ENCODE peak calls at places on chromosomes 11 and 22, in seven cellular contexts. Y is stomach, O is coronary artery, I is AG04450, G is sigmoid colon, X is tibial nerve, A is heart left ventricle. C is an unnamed sample.

GRCh38 chr11:112255075-112255739 is 5.5 kb downstream of the PLET1 start:
- DNase-seq in Y (no peak), O (no peak), I (no peak), G (no peak), X (no peak), A (no peak), C (no peak)

GRCh38 chr11:122998727-122999370 is 17.2 kb upstream of the BSX start:
- DNase-seq in Y (no peak), O (no peak), I (no peak), G (no peak), X (no peak), A (no peak), C (no peak)

GRCh38 chr11:57338152-57338551 is at the start of gene P2RX3:
- DNase-seq in Y (no peak), O (no peak), I (no peak), G (no peak), X (no peak), A (peak; percentile 75), C (no peak)

GRCh38 chr11:43687120-43687791 is 6.7 kb downstream of the HSD17B12 start:
- DNase-seq in Y (peak; percentile 26), O (peak; percentile 77), I (no peak), G (no peak), X (peak; percentile 8), A (peak; percentile 77), C (no peak)

GRCh38 chr22:22488736-22489135 is 19.8 kb downstream of the ZNF280B start:
- DNase-seq in Y (no peak), O (no peak), I (no peak), G (no peak), X (no peak), A (no peak), C (no peak)

GRCh38 chr22:49051491-49052022 is 776.1 kb downstream of the BRD1 start:
- DNase-seq in Y (no peak), O (no peak), I (no peak), G (no peak), X (no peak), A (no peak), C (no peak)

GRCh38 chr22:46436595-46437163 is 100.7 kb downstream of the CELSR1 start:
- DNase-seq in Y (no peak), O (no peak), I (no peak), G (no peak), X (no peak), A (no peak), C (no peak)

GRCh38 chr22:16970446-16970845 is 37.6 kb downstream of the GAB4 start:
- DNase-seq in Y (no peak), O (no peak), I (no peak), G (no peak), X (no peak), A (no peak), C (no peak)

GRCh38 chr11:61914471-61915171 is 2.7 kb downstream of the RAB3IL1 start:
- DNase-seq in Y (no peak), O (no peak), I (no peak), G (peak; percentile 42), X (no peak), A (no peak), C (no peak)

GRCh38 chr22:46010177-46010867 is 33.4 kb upstream of the WNT7B start:
- DNase-seq in Y (no peak), O (no peak), I (no peak), G (peak; percentile 63), X (no peak), A (peak; percentile 18), C (no peak)

GRCh38 chr11:66069715-66070603 is at the start of gene PACS1:
- DNase-seq in Y (peak; percentile 76), O (peak; percentile 86), I (peak; percentile 56), G (peak; percentile 85), X (peak; percentile 45), A (peak; percentile 90), C (peak; percentile 80)

GRCh38 chr11:63289658-63290057 is 46.3 kb upstream of the SLC22A25 start:
- DNase-seq in Y (no peak), O (no peak), I (no peak), G (no peak), X (no peak), A (no peak), C (no peak)

GRCh38 chr22:39478461-39478860 is 21.6 kb downstream of the MGAT3 start:
- DNase-seq in Y (peak; percentile 45), O (no peak), I (no peak), G (no peak), X (no peak), A (no peak), C (no peak)

GRCh38 chr11:128507936-128508335 is 79.4 kb downstream of the ETS1 start:
- DNase-seq in Y (no peak), O (no peak), I (no peak), G (no peak), X (no peak), A (no peak), C (no peak)
- H3K4me3 ChIP-seq in Y (no peak overlapping the region), O (peak overlapping the region; percentile 63), I (no peak overlapping the region), G (peak overlapping the region; percentile 24), X (no peak overlapping the region), A (peak overlapping the region; percentile 41), C (peak overlapping the region; percentile 97)

GRCh38 chr11:2397005-2397404 is 3.5 kb upstream of the TSSC4 start:
- DNase-seq in Y (no peak), O (no peak), I (no peak), G (no peak), X (no peak), A (no peak), C (no peak)
- H3K27ac ChIP-seq in Y (no peak overlapping the region), O (no peak overlapping the region), I (no peak overlapping the region), G (peak overlapping the region; percentile 99), X (no peak overlapping the region), A (no peak overlapping the region), C (no peak overlapping the region)

GRCh38 chr11:27470166-27470565 is 2.4 kb downstream of the LGR4 start:
- DNase-seq in Y (no peak), O (no peak), I (no peak), G (no peak), X (no peak), A (no peak), C (no peak)
- H3K4me3 ChIP-seq in Y (peak overlapping the region; percentile 90), O (peak overlapping the region; percentile 93), I (no peak overlapping the region), G (peak overlapping the region; percentile 97), X (no peak overlapping the region), A (peak overlapping the region; percentile 76), C (no peak overlapping the region)

GRCh38 chr11:77473001-77473800 is 693 bp downstream of the PAK1 start:
- DNase-seq in Y (peak; percentile 62), O (no peak), I (no peak), G (peak; percentile 72), X (peak; percentile 12), A (peak; percentile 52), C (peak; percentile 34)

GRCh38 chr11:77475206-77475605 is 1.3 kb upstream of the PAK1 start:
- DNase-seq in Y (no peak), O (no peak), I (no peak), G (no peak), X (no peak), A (no peak), C (no peak)

GRCh38 chr11:77474509-77475070 is 696 bp upstream of the PAK1 start:
- DNase-seq in Y (no peak), O (no peak), I (no peak), G (no peak), X (no peak), A (no peak), C (no peak)

GRCh38 chr11:77471520-77472234 is 2.2 kb downstream of the PAK1 start:
- DNase-seq in Y (peak; percentile 72), O (no peak), I (no peak), G (no peak), X (peak; percentile 12), A (no peak), C (no peak)

DNA sequence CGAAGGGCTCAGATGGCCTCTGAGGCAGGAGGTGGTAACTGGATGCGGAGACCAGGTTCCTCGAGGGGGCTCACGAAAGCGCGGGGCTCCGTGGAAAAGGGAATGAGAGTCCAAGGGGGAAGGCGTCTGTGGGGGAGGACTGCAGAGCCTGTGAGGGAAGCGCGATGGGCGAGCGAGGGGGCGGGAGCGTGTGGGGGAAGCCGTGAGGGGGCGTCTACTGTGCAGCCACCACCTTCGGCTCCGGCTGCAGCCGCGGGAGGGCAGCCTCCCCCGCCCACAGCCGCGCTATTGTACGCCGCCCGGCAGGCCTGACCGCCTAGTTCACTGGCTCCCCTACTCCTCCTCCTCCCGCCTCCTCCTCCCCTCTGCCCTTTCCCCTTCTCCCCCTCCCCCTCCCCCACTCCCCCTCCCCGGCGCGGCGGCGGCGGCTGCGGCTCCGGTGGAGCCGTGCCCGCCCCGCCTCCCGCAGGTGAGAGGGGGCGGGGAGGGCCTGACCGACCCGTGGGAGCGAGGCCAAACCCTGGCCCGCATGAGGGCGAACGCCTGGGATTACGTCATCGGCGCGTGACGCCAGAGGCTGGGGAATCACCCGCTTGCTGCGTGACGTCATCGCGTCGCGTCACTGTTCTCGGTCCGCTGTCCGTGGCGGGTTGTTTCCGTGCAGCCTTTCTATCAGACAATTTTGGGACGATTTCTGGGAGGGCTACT is at the start of gene PAK1:
- DNase-seq in Y (peak; percentile 95), O (peak; percentile 79), I (peak; percentile 34), G (peak; percentile 93), X (peak; percentile 67), A (peak; percentile 86), C (peak; percentile 89)
- H3K27ac ChIP-seq in Y (peak within 1 kb of the TSS; percentile 97), O (peak within 1 kb of the TSS; percentile 52), I (no peak within 1 kb of the TSS), G (peak within 1 kb of the TSS; percentile 53), X (peak within 1 kb of the TSS; percentile 28), A (no peak within 1 kb of the TSS), C (no peak within 1 kb of the TSS)

DNA sequence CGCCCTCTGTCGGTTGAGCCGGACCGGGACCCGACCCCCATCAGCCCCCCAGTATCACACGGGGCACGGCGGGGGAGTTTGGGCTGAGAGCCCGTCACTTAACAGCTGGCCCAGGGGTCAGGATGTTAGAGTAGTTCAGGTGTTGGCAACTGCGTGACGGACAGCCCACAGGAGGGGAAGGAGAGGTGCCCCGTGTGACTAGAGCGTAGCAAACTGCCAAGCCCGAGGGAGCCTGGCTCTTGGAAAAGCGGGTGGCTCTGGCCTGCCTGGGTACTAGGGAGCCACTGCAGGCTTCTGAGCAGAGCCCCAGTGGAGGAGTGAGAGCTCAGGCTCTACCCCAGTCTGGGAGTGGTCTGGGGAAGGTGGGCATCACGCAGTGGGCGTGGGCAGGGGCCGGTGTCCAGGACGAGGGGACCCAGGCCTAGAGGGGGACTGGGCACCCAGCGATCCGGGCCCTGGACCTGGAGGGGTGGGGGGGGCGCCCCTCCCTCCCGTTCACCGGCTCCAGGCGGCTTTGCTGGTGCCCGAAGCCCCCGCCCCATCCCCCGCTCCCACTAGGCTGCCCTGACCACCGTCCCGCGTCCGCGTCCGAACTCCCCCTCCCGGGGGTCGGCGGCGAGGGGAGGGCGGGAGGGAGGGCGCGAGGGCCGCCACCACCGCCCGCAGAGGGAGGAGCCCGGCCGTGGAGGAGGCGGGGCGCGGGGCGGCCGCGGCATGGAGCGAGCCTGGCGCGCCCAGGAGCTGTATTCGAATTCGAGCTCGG is 24.4 kb downstream of the SHANK3 start:
- DNase-seq in Y (no peak), O (no peak), I (no peak), G (peak; percentile 64), X (no peak), A (peak; percentile 30), C (no peak)
- H3K4me3 ChIP-seq in Y (peak overlapping the region; percentile 53), O (peak overlapping the region; percentile 67), I (peak overlapping the region; percentile 62), G (peak overlapping the region; percentile 50), X (peak overlapping the region; percentile 35), A (peak overlapping the region; percentile 35), C (no peak overlapping the region)

DNA sequence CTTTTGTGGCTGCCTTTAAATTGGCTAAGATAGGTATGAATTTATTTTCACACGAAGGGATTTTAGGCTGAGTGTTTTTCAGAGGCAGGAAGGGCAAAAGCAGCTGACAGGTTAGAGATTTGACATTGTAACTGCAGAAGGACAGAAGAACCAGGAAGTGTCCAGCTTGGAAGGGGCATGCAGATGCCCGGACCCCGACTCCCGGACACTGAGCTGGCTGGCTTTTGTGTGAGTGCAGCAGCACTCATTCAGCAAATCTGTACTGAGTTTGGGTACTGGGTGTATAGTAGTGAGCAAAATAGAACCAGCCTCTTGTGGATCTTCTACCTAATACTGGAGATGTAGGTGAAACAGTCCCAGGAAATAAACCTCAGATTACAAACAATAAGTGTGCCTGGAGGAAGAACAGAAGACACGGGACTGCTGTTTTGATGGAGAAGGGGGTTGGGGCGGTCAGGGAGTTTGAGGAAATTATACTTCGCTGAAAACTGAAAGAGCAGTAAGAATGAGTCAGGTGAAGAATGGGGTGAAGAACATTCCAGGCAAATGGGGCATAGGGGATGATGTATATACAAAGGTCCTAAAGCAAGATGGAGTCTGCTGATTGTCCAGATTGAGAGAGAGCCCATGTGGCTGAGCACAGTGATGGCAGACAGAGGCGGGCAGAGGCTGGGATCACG is 64.6 kb downstream of the PPFIBP2 start:
- DNase-seq in Y (no peak), O (peak; percentile 66), I (no peak), G (no peak), X (no peak), A (no peak), C (no peak)
- H3K27ac ChIP-seq in Y (peak overlapping the region; percentile 90), O (peak overlapping the region; percentile 96), I (no peak overlapping the region), G (peak overlapping the region; percentile 73), X (peak overlapping the region; percentile 88), A (peak overlapping the region; percentile 82), C (no peak overlapping the region)